ENCODE peak calls at places on chromosomes 11 and 22, in ten cellular contexts. One of them, this sample, is unnamed.

GRCh38 chr11:83408946-83409345 is 122.8 kb upstream of the CCDC90B start:
- DNase-seq in effector memory CD4-positive, alpha-beta T cell: no peak
- DNase-seq in mucosa of descending colon: no peak
- DNase-seq in mammary epithelial cell: no peak
- DNase-seq in kidney: no peak
- DNase-seq in gastrocnemius medialis: no peak
- DNase-seq in Peyer's patch: no peak
- DNase-seq in neuronal stem cell: no peak
- DNase-seq in uterus: no peak
- DNase-seq in vagina: no peak
- DNase-seq in this sample: no peak

GRCh38 chr22:17778412-17778976 is 4.2 kb upstream of the BID start:
- DNase-seq in effector memory CD4-positive, alpha-beta T cell: no peak
- DNase-seq in mucosa of descending colon: no peak
- DNase-seq in mammary epithelial cell: no peak
- DNase-seq in kidney: no peak
- DNase-seq in gastrocnemius medialis: no peak
- DNase-seq in Peyer's patch: no peak
- DNase-seq in neuronal stem cell: no peak
- DNase-seq in uterus: no peak
- DNase-seq in vagina: no peak
- DNase-seq in this sample: no peak

GRCh38 chr11:74388678-74389327 is 9.4 kb downstream of the PGM2L1 start:
- DNase-seq in effector memory CD4-positive, alpha-beta T cell: peak
- DNase-seq in mucosa of descending colon: peak
- DNase-seq in mammary epithelial cell: peak
- DNase-seq in kidney: no peak
- DNase-seq in gastrocnemius medialis: peak
- DNase-seq in Peyer's patch: peak
- DNase-seq in neuronal stem cell: peak
- DNase-seq in uterus: peak
- DNase-seq in vagina: no peak
- DNase-seq in this sample: no peak

GRCh38 chr11:108467091-108467823 is at the start of gene C11orf65:
- DNase-seq in effector memory CD4-positive, alpha-beta T cell: peak
- DNase-seq in mucosa of descending colon: peak
- DNase-seq in mammary epithelial cell: peak
- DNase-seq in kidney: peak
- DNase-seq in gastrocnemius medialis: peak
- DNase-seq in Peyer's patch: peak
- DNase-seq in neuronal stem cell: peak
- DNase-seq in uterus: peak
- DNase-seq in vagina: peak
- DNase-seq in this sample: peak

GRCh38 chr11:7501894-7502293 is 11.9 kb upstream of the PPFIBP2 start:
- DNase-seq in effector memory CD4-positive, alpha-beta T cell: no peak
- DNase-seq in mucosa of descending colon: no peak
- DNase-seq in mammary epithelial cell: no peak
- DNase-seq in kidney: no peak
- DNase-seq in gastrocnemius medialis: no peak
- DNase-seq in Peyer's patch: no peak
- DNase-seq in neuronal stem cell: no peak
- DNase-seq in uterus: no peak
- DNase-seq in vagina: no peak
- DNase-seq in this sample: no peak

GRCh38 chr22:20552913-20553401 is 45.5 kb downstream of the MED15 start:
- DNase-seq in effector memory CD4-positive, alpha-beta T cell: no peak
- DNase-seq in mucosa of descending colon: peak
- DNase-seq in mammary epithelial cell: no peak
- DNase-seq in kidney: no peak
- DNase-seq in gastrocnemius medialis: no peak
- DNase-seq in Peyer's patch: no peak
- DNase-seq in neuronal stem cell: no peak
- DNase-seq in uterus: peak
- DNase-seq in vagina: no peak
- DNase-seq in this sample: no peak

GRCh38 chr11:73752903-73753302 is 8.0 kb downstream of the RAB6A start:
- DNase-seq in effector memory CD4-positive, alpha-beta T cell: no peak
- DNase-seq in mucosa of descending colon: no peak
- DNase-seq in mammary epithelial cell: no peak
- DNase-seq in kidney: no peak
- DNase-seq in gastrocnemius medialis: no peak
- DNase-seq in Peyer's patch: no peak
- DNase-seq in neuronal stem cell: no peak
- DNase-seq in uterus: no peak
- DNase-seq in vagina: no peak
- DNase-seq in this sample: no peak

GRCh38 chr11:113305440-113306336 is 8.7 kb upstream of the TTC12 start:
- DNase-seq in effector memory CD4-positive, alpha-beta T cell: peak
- DNase-seq in mucosa of descending colon: peak
- DNase-seq in mammary epithelial cell: peak
- DNase-seq in kidney: peak
- DNase-seq in gastrocnemius medialis: peak
- DNase-seq in Peyer's patch: peak
- DNase-seq in neuronal stem cell: peak
- DNase-seq in uterus: peak
- DNase-seq in vagina: no peak
- DNase-seq in this sample: peak

GRCh38 chr11:44753965-44754645 is 27.3 kb downstream of the TSPAN18 start:
- DNase-seq in effector memory CD4-positive, alpha-beta T cell: no peak
- DNase-seq in mucosa of descending colon: no peak
- DNase-seq in mammary epithelial cell: peak
- DNase-seq in kidney: no peak
- DNase-seq in gastrocnemius medialis: no peak
- DNase-seq in Peyer's patch: no peak
- DNase-seq in neuronal stem cell: no peak
- DNase-seq in uterus: no peak
- DNase-seq in vagina: no peak
- DNase-seq in this sample: peak

GRCh38 chr11:68396526-68396925 is 64.0 kb upstream of the PPP6R3 start:
- DNase-seq in effector memory CD4-positive, alpha-beta T cell: no peak
- DNase-seq in mucosa of descending colon: no peak
- DNase-seq in mammary epithelial cell: no peak
- DNase-seq in kidney: no peak
- DNase-seq in gastrocnemius medialis: no peak
- DNase-seq in Peyer's patch: no peak
- DNase-seq in neuronal stem cell: no peak
- DNase-seq in uterus: no peak
- DNase-seq in vagina: no peak
- DNase-seq in this sample: no peak

GRCh38 chr11:75241036-75241905 is 697 bp downstream of the TPBGL start:
- DNase-seq in effector memory CD4-positive, alpha-beta T cell: peak
- DNase-seq in mucosa of descending colon: peak
- DNase-seq in mammary epithelial cell: peak
- DNase-seq in kidney: peak
- DNase-seq in gastrocnemius medialis: peak
- DNase-seq in Peyer's patch: peak
- DNase-seq in neuronal stem cell: peak
- DNase-seq in uterus: peak
- DNase-seq in vagina: no peak
- DNase-seq in this sample: peak

DNA sequence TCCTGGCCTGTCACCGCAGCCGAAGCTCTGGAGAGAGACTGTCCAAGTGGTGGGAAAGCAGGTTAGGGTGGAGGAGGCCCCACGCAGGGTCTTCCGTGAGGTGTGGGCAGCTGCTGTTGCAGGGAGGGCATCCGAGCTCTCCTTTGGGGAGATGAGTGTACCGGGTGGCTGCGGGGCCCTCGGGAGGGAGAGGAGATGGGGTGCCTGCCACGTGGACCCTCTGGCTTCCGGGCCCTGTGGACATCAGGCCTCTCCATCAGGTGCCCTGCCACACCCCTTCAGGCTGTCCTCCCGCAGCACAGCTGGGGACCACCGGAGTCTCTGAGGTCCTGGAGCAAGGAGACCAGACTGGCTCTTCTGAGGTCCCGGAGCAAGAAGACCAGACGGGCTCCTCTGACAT is 1.7 kb downstream of the PTDSS2 start:
- DNase-seq in effector memory CD4-positive, alpha-beta T cell: no peak
- DNase-seq in mucosa of descending colon: no peak
- DNase-seq in mammary epithelial cell: no peak
- DNase-seq in kidney: peak
- DNase-seq in gastrocnemius medialis: no peak
- DNase-seq in Peyer's patch: no peak
- DNase-seq in neuronal stem cell: no peak
- DNase-seq in uterus: no peak
- DNase-seq in vagina: no peak
- DNase-seq in this sample: no peak
- H3K4me3 ChIP-seq in effector memory CD4-positive, alpha-beta T cell: no peak
- H3K4me3 ChIP-seq in mucosa of descending colon: no peak
- H3K4me3 ChIP-seq in mammary epithelial cell: no peak
- H3K4me3 ChIP-seq in kidney: peak
- H3K4me3 ChIP-seq in gastrocnemius medialis: no peak
- H3K4me3 ChIP-seq in Peyer's patch: no peak
- H3K4me3 ChIP-seq in neuronal stem cell: no peak
- H3K4me3 ChIP-seq in uterus: peak
- H3K4me3 ChIP-seq in vagina: peak
- H3K4me3 ChIP-seq in this sample: no peak

GRCh38 chr11:17405232-17406005 is 17.0 kb upstream of the KCNJ11 start:
- DNase-seq in effector memory CD4-positive, alpha-beta T cell: no peak
- DNase-seq in mucosa of descending colon: peak
- DNase-seq in mammary epithelial cell: peak
- DNase-seq in kidney: peak
- DNase-seq in gastrocnemius medialis: peak
- DNase-seq in Peyer's patch: peak
- DNase-seq in neuronal stem cell: no peak
- DNase-seq in uterus: peak
- DNase-seq in vagina: no peak
- DNase-seq in this sample: peak
- H3K4me3 ChIP-seq in effector memory CD4-positive, alpha-beta T cell: no peak
- H3K4me3 ChIP-seq in mucosa of descending colon: no peak
- H3K4me3 ChIP-seq in mammary epithelial cell: no peak
- H3K4me3 ChIP-seq in kidney: no peak
- H3K4me3 ChIP-seq in gastrocnemius medialis: peak
- H3K4me3 ChIP-seq in Peyer's patch: no peak
- H3K4me3 ChIP-seq in neuronal stem cell: no peak
- H3K4me3 ChIP-seq in uterus: no peak
- H3K4me3 ChIP-seq in vagina: no peak
- H3K4me3 ChIP-seq in this sample: no peak

GRCh38 chr22:24393012-24393559 is 34.3 kb upstream of the ADORA2A start:
- DNase-seq in effector memory CD4-positive, alpha-beta T cell: no peak
- DNase-seq in mucosa of descending colon: no peak
- DNase-seq in mammary epithelial cell: no peak
- DNase-seq in kidney: no peak
- DNase-seq in gastrocnemius medialis: no peak
- DNase-seq in Peyer's patch: no peak
- DNase-seq in neuronal stem cell: no peak
- DNase-seq in uterus: no peak
- DNase-seq in vagina: no peak
- DNase-seq in this sample: no peak
- H3K4me3 ChIP-seq in effector memory CD4-positive, alpha-beta T cell: no peak
- H3K4me3 ChIP-seq in mucosa of descending colon: no peak
- H3K4me3 ChIP-seq in mammary epithelial cell: no peak
- H3K4me3 ChIP-seq in kidney: no peak
- H3K4me3 ChIP-seq in gastrocnemius medialis: no peak
- H3K4me3 ChIP-seq in Peyer's patch: no peak
- H3K4me3 ChIP-seq in neuronal stem cell: no peak
- H3K4me3 ChIP-seq in uterus: no peak
- H3K4me3 ChIP-seq in vagina: no peak
- H3K4me3 ChIP-seq in this sample: no peak

GRCh38 chr11:35357893-35358292 is 61.5 kb downstream of the SLC1A2 start:
- DNase-seq in effector memory CD4-positive, alpha-beta T cell: no peak
- DNase-seq in mucosa of descending colon: no peak
- DNase-seq in mammary epithelial cell: peak
- DNase-seq in kidney: no peak
- DNase-seq in gastrocnemius medialis: no peak
- DNase-seq in Peyer's patch: no peak
- DNase-seq in neuronal stem cell: no peak
- DNase-seq in uterus: no peak
- DNase-seq in vagina: no peak
- DNase-seq in this sample: no peak

GRCh38 chr11:35363246-35364100 is 55.9 kb downstream of the SLC1A2 start:
- DNase-seq in effector memory CD4-positive, alpha-beta T cell: no peak
- DNase-seq in mucosa of descending colon: no peak
- DNase-seq in mammary epithelial cell: no peak
- DNase-seq in kidney: no peak
- DNase-seq in gastrocnemius medialis: no peak
- DNase-seq in Peyer's patch: no peak
- DNase-seq in neuronal stem cell: no peak
- DNase-seq in uterus: peak
- DNase-seq in vagina: no peak
- DNase-seq in this sample: peak

GRCh38 chr11:35362571-35362980 is 56.8 kb downstream of the SLC1A2 start:
- DNase-seq in effector memory CD4-positive, alpha-beta T cell: no peak
- DNase-seq in mucosa of descending colon: no peak
- DNase-seq in mammary epithelial cell: no peak
- DNase-seq in kidney: no peak
- DNase-seq in gastrocnemius medialis: no peak
- DNase-seq in Peyer's patch: no peak
- DNase-seq in neuronal stem cell: no peak
- DNase-seq in uterus: no peak
- DNase-seq in vagina: no peak
- DNase-seq in this sample: no peak

GRCh38 chr11:35360059-35360530 is 59.3 kb downstream of the SLC1A2 start:
- DNase-seq in effector memory CD4-positive, alpha-beta T cell: no peak
- DNase-seq in mucosa of descending colon: no peak
- DNase-seq in mammary epithelial cell: no peak
- DNase-seq in kidney: no peak
- DNase-seq in gastrocnemius medialis: no peak
- DNase-seq in Peyer's patch: no peak
- DNase-seq in neuronal stem cell: no peak
- DNase-seq in uterus: no peak
- DNase-seq in vagina: no peak
- DNase-seq in this sample: no peak

DNA sequence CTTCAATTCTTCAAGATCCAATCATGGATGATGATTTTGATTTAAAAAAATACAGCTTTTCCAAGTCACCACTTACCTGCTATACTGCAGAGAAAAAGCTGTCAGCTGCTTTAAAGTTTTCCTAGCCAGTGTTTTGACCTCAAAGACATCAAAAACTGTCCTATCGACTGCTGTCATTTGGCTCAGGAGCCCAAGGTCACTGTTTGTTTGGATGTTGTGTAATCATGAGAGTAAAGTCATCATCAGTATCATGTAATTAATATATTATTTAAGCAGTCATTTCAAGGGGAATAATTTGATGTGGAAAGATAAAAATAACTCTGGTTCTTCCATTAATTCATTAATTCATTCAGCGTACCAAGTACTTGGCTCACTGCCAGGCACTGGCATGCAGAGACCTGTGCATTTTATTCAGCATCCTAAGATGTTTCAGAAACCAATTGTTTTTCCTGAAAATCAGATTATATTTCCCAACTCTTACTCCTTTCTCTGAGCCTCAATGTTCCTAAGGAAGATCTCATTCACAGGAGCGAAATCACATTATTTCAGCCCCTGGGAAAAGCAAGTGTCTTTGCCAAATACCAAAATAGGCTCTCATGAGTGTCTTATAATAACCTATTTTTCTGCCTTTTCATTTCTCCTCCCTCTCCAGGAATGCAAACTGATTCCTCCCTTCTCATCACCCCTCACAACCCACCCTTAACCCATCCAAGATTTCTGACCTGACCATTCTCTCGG is 59.9 kb downstream of the SLC1A2 start:
- DNase-seq in effector memory CD4-positive, alpha-beta T cell: no peak
- DNase-seq in mucosa of descending colon: no peak
- DNase-seq in mammary epithelial cell: no peak
- DNase-seq in kidney: no peak
- DNase-seq in gastrocnemius medialis: no peak
- DNase-seq in Peyer's patch: no peak
- DNase-seq in neuronal stem cell: no peak
- DNase-seq in uterus: no peak
- DNase-seq in vagina: no peak
- DNase-seq in this sample: no peak
- H3K4me3 ChIP-seq in effector memory CD4-positive, alpha-beta T cell: no peak
- H3K4me3 ChIP-seq in mucosa of descending colon: no peak
- H3K4me3 ChIP-seq in mammary epithelial cell: no peak
- H3K4me3 ChIP-seq in kidney: no peak
- H3K4me3 ChIP-seq in gastrocnemius medialis: no peak
- H3K4me3 ChIP-seq in Peyer's patch: no peak
- H3K4me3 ChIP-seq in neuronal stem cell: no peak
- H3K4me3 ChIP-seq in uterus: no peak
- H3K4me3 ChIP-seq in vagina: no peak
- H3K4me3 ChIP-seq in this sample: no peak

GRCh38 chr11:126105022-126105747 is 42.5 kb upstream of the CDON start:
- DNase-seq in effector memory CD4-positive, alpha-beta T cell: no peak
- DNase-seq in mucosa of descending colon: no peak
- DNase-seq in mammary epithelial cell: no peak
- DNase-seq in kidney: no peak
- DNase-seq in gastrocnemius medialis: no peak
- DNase-seq in Peyer's patch: no peak
- DNase-seq in neuronal stem cell: no peak
- DNase-seq in uterus: no peak
- DNase-seq in vagina: no peak
- DNase-seq in this sample: no peak
- H3K4me3 ChIP-seq in effector memory CD4-positive, alpha-beta T cell: no peak
- H3K4me3 ChIP-seq in mucosa of descending colon: no peak
- H3K4me3 ChIP-seq in mammary epithelial cell: no peak
- H3K4me3 ChIP-seq in kidney: no peak
- H3K4me3 ChIP-seq in gastrocnemius medialis: no peak
- H3K4me3 ChIP-seq in Peyer's patch: no peak
- H3K4me3 ChIP-seq in neuronal stem cell: no peak
- H3K4me3 ChIP-seq in uterus: no peak
- H3K4me3 ChIP-seq in vagina: no peak
- H3K4me3 ChIP-seq in this sample: no peak

This sample was measured in lower leg skin.